ENCODE peak calls at places on chromosomes 2 and 18, in five cellular contexts. One of them, this sample, is unnamed.
A peak's percentile ranks its signal among the peaks of the same experiment; 100 is the strongest.

GRCh38 chr2:96546797-96547196 is 10.2 kb downstream of the ARID5A start:
- DNase-seq in activated CD4-positive, CD25-positive, alpha-beta regulatory T cell treated with anti-CD3 and anti-CD28 coated beads, Interleukin-2, amount 50 U/mL, for 16 hours: no peak
- DNase-seq in fibroblast of pulmonary artery: no peak
- DNase-seq in LoVo: no peak
- DNase-seq in stimulated activated CD4-positive, alpha-beta T cell treated with anti-CD3 and anti-CD28 coated beads, TNF-alpha, amount 100 ng/mL, for 24 hours: no peak
- DNase-seq in this sample: no peak

GRCh38 chr2:69642709-69643601 is 584 bp downstream of the AAK1 start:
- DNase-seq in activated CD4-positive, CD25-positive, alpha-beta regulatory T cell treated with anti-CD3 and anti-CD28 coated beads, Interleukin-2, amount 50 U/mL, for 16 hours: peak; percentile 34
- DNase-seq in fibroblast of pulmonary artery: peak; percentile 75
- DNase-seq in LoVo: peak; percentile 47
- DNase-seq in stimulated activated CD4-positive, alpha-beta T cell treated with anti-CD3 and anti-CD28 coated beads, TNF-alpha, amount 100 ng/mL, for 24 hours: peak; percentile 41
- DNase-seq in this sample: peak; percentile 85

GRCh38 chr2:120899799-120900198 is 164.1 kb downstream of the GLI2 start:
- DNase-seq in activated CD4-positive, CD25-positive, alpha-beta regulatory T cell treated with anti-CD3 and anti-CD28 coated beads, Interleukin-2, amount 50 U/mL, for 16 hours: no peak
- DNase-seq in fibroblast of pulmonary artery: no peak
- DNase-seq in LoVo: no peak
- DNase-seq in stimulated activated CD4-positive, alpha-beta T cell treated with anti-CD3 and anti-CD28 coated beads, TNF-alpha, amount 100 ng/mL, for 24 hours: no peak
- DNase-seq in this sample: no peak

GRCh38 chr18:27860701-27861107 is 316.2 kb downstream of the CDH2 start:
- DNase-seq in activated CD4-positive, CD25-positive, alpha-beta regulatory T cell treated with anti-CD3 and anti-CD28 coated beads, Interleukin-2, amount 50 U/mL, for 16 hours: no peak
- DNase-seq in fibroblast of pulmonary artery: no peak
- DNase-seq in LoVo: peak; percentile 9
- DNase-seq in stimulated activated CD4-positive, alpha-beta T cell treated with anti-CD3 and anti-CD28 coated beads, TNF-alpha, amount 100 ng/mL, for 24 hours: no peak
- DNase-seq in this sample: peak; percentile 30

GRCh38 chr2:197107291-197108269 is 181.1 kb upstream of the PGAP1 start:
- DNase-seq in activated CD4-positive, CD25-positive, alpha-beta regulatory T cell treated with anti-CD3 and anti-CD28 coated beads, Interleukin-2, amount 50 U/mL, for 16 hours: no peak
- DNase-seq in fibroblast of pulmonary artery: peak; percentile 69
- DNase-seq in LoVo: no peak
- DNase-seq in stimulated activated CD4-positive, alpha-beta T cell treated with anti-CD3 and anti-CD28 coated beads, TNF-alpha, amount 100 ng/mL, for 24 hours: no peak
- DNase-seq in this sample: no peak

GRCh38 chr2:53970095-53970897 is 497 bp downstream of the PSME4 start:
- DNase-seq in activated CD4-positive, CD25-positive, alpha-beta regulatory T cell treated with anti-CD3 and anti-CD28 coated beads, Interleukin-2, amount 50 U/mL, for 16 hours: no peak
- DNase-seq in fibroblast of pulmonary artery: peak; percentile 44
- DNase-seq in LoVo: peak; percentile 23
- DNase-seq in stimulated activated CD4-positive, alpha-beta T cell treated with anti-CD3 and anti-CD28 coated beads, TNF-alpha, amount 100 ng/mL, for 24 hours: peak; percentile 3
- DNase-seq in this sample: peak; percentile 44

GRCh38 chr2:195407782-195408181 is 249.2 kb upstream of the SLC39A10 start:
- DNase-seq in activated CD4-positive, CD25-positive, alpha-beta regulatory T cell treated with anti-CD3 and anti-CD28 coated beads, Interleukin-2, amount 50 U/mL, for 16 hours: no peak
- DNase-seq in fibroblast of pulmonary artery: peak; percentile 39
- DNase-seq in LoVo: no peak
- DNase-seq in stimulated activated CD4-positive, alpha-beta T cell treated with anti-CD3 and anti-CD28 coated beads, TNF-alpha, amount 100 ng/mL, for 24 hours: no peak
- DNase-seq in this sample: no peak

GRCh38 chr18:36322408-36322728 is 24.9 kb downstream of the FHOD3 start:
- DNase-seq in activated CD4-positive, CD25-positive, alpha-beta regulatory T cell treated with anti-CD3 and anti-CD28 coated beads, Interleukin-2, amount 50 U/mL, for 16 hours: no peak
- DNase-seq in fibroblast of pulmonary artery: no peak
- DNase-seq in LoVo: no peak
- DNase-seq in stimulated activated CD4-positive, alpha-beta T cell treated with anti-CD3 and anti-CD28 coated beads, TNF-alpha, amount 100 ng/mL, for 24 hours: no peak
- DNase-seq in this sample: no peak

GRCh38 chr2:33223851-33224250 is 252.6 kb upstream of the RASGRP3 start:
- DNase-seq in activated CD4-positive, CD25-positive, alpha-beta regulatory T cell treated with anti-CD3 and anti-CD28 coated beads, Interleukin-2, amount 50 U/mL, for 16 hours: no peak
- DNase-seq in fibroblast of pulmonary artery: peak; percentile 51
- DNase-seq in LoVo: no peak
- DNase-seq in stimulated activated CD4-positive, alpha-beta T cell treated with anti-CD3 and anti-CD28 coated beads, TNF-alpha, amount 100 ng/mL, for 24 hours: no peak
- DNase-seq in this sample: no peak

GRCh38 chr18:9673296-9674251 is 34.5 kb upstream of the RAB31 start:
- DNase-seq in activated CD4-positive, CD25-positive, alpha-beta regulatory T cell treated with anti-CD3 and anti-CD28 coated beads, Interleukin-2, amount 50 U/mL, for 16 hours: no peak
- DNase-seq in fibroblast of pulmonary artery: peak; percentile 81
- DNase-seq in LoVo: peak; percentile 93
- DNase-seq in stimulated activated CD4-positive, alpha-beta T cell treated with anti-CD3 and anti-CD28 coated beads, TNF-alpha, amount 100 ng/mL, for 24 hours: no peak
- DNase-seq in this sample: peak; percentile 86

GRCh38 chr18:79483971-79484491 is 88.3 kb downstream of the NFATC1 start:
- DNase-seq in activated CD4-positive, CD25-positive, alpha-beta regulatory T cell treated with anti-CD3 and anti-CD28 coated beads, Interleukin-2, amount 50 U/mL, for 16 hours: no peak
- DNase-seq in fibroblast of pulmonary artery: no peak
- DNase-seq in LoVo: no peak
- DNase-seq in stimulated activated CD4-positive, alpha-beta T cell treated with anti-CD3 and anti-CD28 coated beads, TNF-alpha, amount 100 ng/mL, for 24 hours: no peak
- DNase-seq in this sample: no peak

GRCh38 chr18:68984342-68984741 is 186.5 kb downstream of the CCDC102B start:
- DNase-seq in activated CD4-positive, CD25-positive, alpha-beta regulatory T cell treated with anti-CD3 and anti-CD28 coated beads, Interleukin-2, amount 50 U/mL, for 16 hours: no peak
- DNase-seq in fibroblast of pulmonary artery: peak; percentile 33
- DNase-seq in LoVo: no peak
- DNase-seq in stimulated activated CD4-positive, alpha-beta T cell treated with anti-CD3 and anti-CD28 coated beads, TNF-alpha, amount 100 ng/mL, for 24 hours: no peak
- DNase-seq in this sample: no peak

GRCh38 chr2:23803965-23804542 is 122.9 kb downstream of the ATAD2B start:
- DNase-seq in activated CD4-positive, CD25-positive, alpha-beta regulatory T cell treated with anti-CD3 and anti-CD28 coated beads, Interleukin-2, amount 50 U/mL, for 16 hours: no peak
- DNase-seq in fibroblast of pulmonary artery: peak; percentile 33
- DNase-seq in LoVo: no peak
- DNase-seq in stimulated activated CD4-positive, alpha-beta T cell treated with anti-CD3 and anti-CD28 coated beads, TNF-alpha, amount 100 ng/mL, for 24 hours: no peak
- DNase-seq in this sample: peak; percentile 28